ENCODE peak calls at places on chromosomes 2 and 18, in six cellular contexts. V, K, D, G, S and A are unnamed samples.

GRCh38 chr18:43312891-43313290 is 35.6 kb upstream of the SYT4 start:
- DNase-seq in D (no peak), V (no peak), S (no peak), K (no peak), G (no peak), A (no peak)

GRCh38 chr2:51559026-51559425 is 527.1 kb upstream of the NRXN1 start:
- DNase-seq in G (no peak), S (no peak), K (no peak), D (no peak), V (no peak), A (no peak)

GRCh38 chr2:173217106-173217840 is 137.4 kb upstream of the CDCA7 start:
- DNase-seq in K (no peak), V (no peak), G (no peak), D (no peak), S (no peak), A (no peak)

GRCh38 chr18:70998490-70998889 is 709.6 kb downstream of the SOCS6 start:
- DNase-seq in K (no peak), G (no peak), D (no peak), V (no peak), S (no peak), A (no peak)

GRCh38 chr2:83368916-83369315 is 1090.2 kb downstream of the SUCLG1 start:
- DNase-seq in D (no peak), G (no peak), V (no peak), S (no peak), K (no peak), A (no peak)

GRCh38 chr2:207337234-207338219 is 171.8 kb upstream of the KLF7 start:
- DNase-seq in V (peak), K (peak), D (no peak), S (no peak), G (no peak), A (no peak)

GRCh38 chr2:160408575-160409291 is 84.9 kb downstream of the RBMS1 start:
- DNase-seq in V (no peak), G (no peak), D (no peak), S (no peak), K (no peak), A (peak)

GRCh38 chr2:182506606-182507005 is 79.8 kb upstream of the PDE1A start:
- DNase-seq in D (no peak), G (no peak), V (no peak), S (no peak), K (no peak), A (no peak)

GRCh38 chr2:118431188-118431562 is 342.9 kb downstream of the INSIG2 start:
- DNase-seq in D (no peak), G (no peak), V (peak), S (no peak), K (no peak), A (no peak)

GRCh38 chr2:27973592-27973991 is 83.1 kb downstream of the BABAM2 start:
- DNase-seq in K (no peak), G (no peak), S (no peak), D (no peak), V (no peak), A (no peak)

GRCh38 chr2:202870431-202871160 is 970 bp downstream of the ICA1L start:
- DNase-seq in D (no peak), V (peak), K (peak), S (peak), G (peak), A (peak)

GRCh38 chr2:189014426-189015138 is 40.4 kb downstream of the COL3A1 start:
- DNase-seq in V (no peak), K (no peak), D (no peak), S (no peak), G (no peak), A (no peak)

GRCh38 chr2:23590227-23590869 is 205.4 kb downstream of the KLHL29 start:
- DNase-seq in S (no peak), D (no peak), V (no peak), K (no peak), G (no peak), A (no peak)

GRCh38 chr2:85529809-85530208 is 9.2 kb upstream of the MAT2A start:
- DNase-seq in S (no peak), G (no peak), D (no peak), K (no peak), V (no peak), A (no peak)

GRCh38 chr2:85527787-85528186 is 11.2 kb upstream of the MAT2A start:
- DNase-seq in D (no peak), K (no peak), V (no peak), G (no peak), S (no peak), A (no peak)

GRCh38 chr2:85531585-85531984 is 7.4 kb upstream of the MAT2A start:
- DNase-seq in S (no peak), V (no peak), G (no peak), K (no peak), D (no peak), A (no peak)

GRCh38 chr2:85525567-85525966 is 13.4 kb upstream of the MAT2A start:
- DNase-seq in K (no peak), S (no peak), D (no peak), V (no peak), G (no peak), A (no peak)

DNA sequence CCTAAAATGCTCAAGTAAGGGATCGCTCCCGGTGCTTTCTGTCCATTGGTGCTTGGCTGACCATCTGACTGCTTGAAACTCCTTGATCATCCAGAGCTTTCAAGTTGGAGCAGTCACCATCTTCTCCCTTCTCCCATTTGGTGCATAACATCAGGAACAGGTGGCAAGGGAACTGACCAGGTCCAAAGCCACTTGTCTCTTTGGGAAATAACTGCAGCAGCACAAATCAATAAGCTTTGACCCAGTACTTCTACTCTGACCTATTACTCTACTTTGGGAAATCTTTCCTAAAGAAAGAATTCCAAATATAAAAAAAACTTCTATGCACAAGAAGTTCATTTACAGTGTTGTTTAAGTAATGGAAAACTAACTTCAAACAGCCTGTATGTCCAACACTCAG is 10.6 kb upstream of the MAT2A start:
- DNase-seq in S (no peak), D (no peak), V (no peak), G (no peak), K (no peak), A (no peak)
- TF ChIP-seq ATF3 in S (no peak), D (no peak), V (no peak), G (no peak), K (no peak), A (no peak)

GRCh38 chr18:37564796-37565137 is 831 bp downstream of the CELF4 start:
- DNase-seq in K (no peak), S (peak), G (no peak), V (peak), D (no peak), A (peak)
- TF ChIP-seq ATF3 in K (no peak), S (no peak), G (no peak), V (no peak), D (no peak), A (no peak)

DNA sequence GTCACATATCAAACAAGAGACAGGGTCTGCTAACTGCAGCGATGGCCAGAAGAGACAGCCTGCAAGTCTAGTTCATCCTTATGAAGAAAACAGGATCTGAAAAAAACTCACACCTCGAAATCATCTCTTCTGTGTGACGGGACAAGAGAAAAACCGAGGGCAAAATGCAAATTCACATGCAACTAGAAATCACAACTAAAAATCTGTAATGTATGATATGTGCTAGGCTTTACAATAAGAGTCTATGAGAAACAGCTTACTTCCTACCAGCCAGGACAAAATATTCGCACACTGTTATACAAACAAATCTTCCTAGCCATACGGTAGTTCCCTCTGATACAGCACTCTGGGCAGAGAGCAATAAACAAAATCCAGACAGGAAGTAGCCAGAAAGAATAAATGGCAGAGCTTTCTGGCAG is 48.8 kb downstream of the ANKRD44 start:
- DNase-seq in D (peak), K (no peak), G (no peak), V (no peak), S (no peak), A (no peak)
- TF ChIP-seq ATF3 in D (no peak), K (no peak), G (no peak), V (no peak), S (no peak), A (no peak)

GRCh38 chr2:43163365-43163715 is 63.1 kb downstream of the ZFP36L2 start:
- DNase-seq in K (no peak), S (no peak), D (no peak), V (no peak), G (no peak), A (no peak)
- TF ChIP-seq ATF3 in K (no peak), S (no peak), D (no peak), V (no peak), G (no peak), A (no peak)

GRCh38 chr2:209322905-209323517 is 100.8 kb upstream of the MAP2 start:
- DNase-seq in S (no peak), D (no peak), K (no peak), V (no peak), G (no peak), A (no peak)
- TF ChIP-seq ATF3 in S (no peak), D (no peak), K (no peak), V (no peak), G (no peak), A (no peak)

DNA sequence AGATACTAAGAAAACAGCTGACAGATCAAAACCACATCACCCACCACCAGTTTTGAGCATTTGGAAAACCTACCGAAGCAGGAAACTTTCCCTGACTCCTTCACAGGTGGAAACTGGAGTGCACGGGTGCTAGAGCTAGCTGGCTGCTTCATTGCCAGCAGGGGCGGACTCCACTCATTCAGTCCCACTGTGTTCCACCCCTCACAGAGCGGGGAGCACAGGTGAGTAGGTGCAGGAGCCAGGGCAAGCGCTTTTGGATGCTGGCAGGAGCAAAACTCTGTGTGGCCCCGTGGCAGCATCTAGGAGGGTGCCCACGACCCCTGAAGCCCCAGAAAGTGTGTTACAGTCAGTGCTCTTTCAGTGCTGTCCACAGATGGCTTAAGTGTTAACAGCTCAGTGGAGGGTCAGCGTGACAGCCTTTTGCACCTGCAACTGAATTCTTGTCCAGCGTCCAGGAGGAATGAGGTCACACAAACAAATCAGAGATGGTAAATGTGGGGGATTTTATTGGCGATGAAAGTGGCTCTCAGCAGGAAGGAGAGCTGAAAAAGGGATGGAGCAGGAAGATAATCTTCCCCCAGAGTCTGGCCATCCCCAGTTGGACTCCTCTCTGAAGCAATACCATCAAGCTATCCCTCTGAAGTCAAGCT is 71.1 kb downstream of the TMEM163 start:
- DNase-seq in S (no peak), V (no peak), D (no peak), G (no peak), K (no peak), A (no peak)
- TF ChIP-seq ATF3 in S (no peak), V (no peak), D (no peak), G (no peak), K (no peak), A (no peak)